ENCODE peak calls at places on chromosomes 5 and 9, in seven cellular contexts. H, I, B, S, V, Y and W are unnamed samples.

GRCh38 chr5:6510132-6510531 is 61.5 kb downstream of the UBE2QL1 start:
- DNase-seq in V (no peak), Y (no peak), H (no peak), B (no peak), S (no peak), I (no peak), W (no peak)

GRCh38 chr5:173627860-173628392 is 11.5 kb upstream of the BOD1 start:
- DNase-seq in H (no peak), B (no peak), S (no peak), Y (no peak), V (no peak), I (no peak), W (no peak)

GRCh38 chr9:90114641-90115040 is 509.8 kb downstream of the GADD45G start:
- DNase-seq in B (no peak), Y (no peak), S (no peak), H (no peak), V (no peak), I (no peak), W (peak)

GRCh38 chr5:68217476-68217984 is 2.0 kb downstream of the PIK3R1 start:
- DNase-seq in I (no peak), H (no peak), B (no peak), V (peak), Y (peak), S (no peak), W (no peak)

GRCh38 chr5:142013734-142014495 is 1.1 kb upstream of the GNPDA1 start:
- DNase-seq in B (peak), I (no peak), H (no peak), Y (peak), S (no peak), V (peak), W (no peak)

GRCh38 chr5:154395407-154396106 is 50.2 kb upstream of the SAP30L start:
- DNase-seq in V (peak), B (no peak), H (no peak), Y (no peak), I (no peak), S (no peak), W (no peak)

GRCh38 chr9:99576830-99577229 is 244.9 kb upstream of the NR4A3 start:
- DNase-seq in S (no peak), Y (no peak), V (no peak), H (no peak), I (no peak), B (no peak), W (no peak)

GRCh38 chr5:142671801-142672200 is 14.1 kb downstream of the FGF1 start:
- DNase-seq in Y (peak), B (no peak), I (no peak), S (no peak), H (no peak), V (no peak), W (peak)

GRCh38 chr5:53642006-53642405 is 81.6 kb downstream of the NDUFS4 start:
- DNase-seq in S (no peak), H (no peak), V (no peak), Y (peak), B (no peak), I (no peak), W (no peak)

GRCh38 chr9:121780641-121781040 is 129.2 kb downstream of the DAB2IP start:
- DNase-seq in Y (no peak), S (no peak), B (no peak), V (no peak), H (no peak), I (no peak), W (no peak)

GRCh38 chr5:132420706-132421272 is 51.3 kb downstream of the SLC22A5 start:
- DNase-seq in S (no peak), V (no peak), B (no peak), I (peak), H (peak), Y (no peak), W (no peak)

GRCh38 chr9:70668751-70669150 is 254.3 kb upstream of the KLF9 start:
- DNase-seq in S (no peak), I (no peak), H (no peak), Y (no peak), V (no peak), B (no peak), W (no peak)

GRCh38 chr5:10548418-10549122 is 15.3 kb upstream of the ANKRD33B start:
- DNase-seq in H (no peak), S (no peak), B (no peak), V (no peak), Y (no peak), I (no peak), W (no peak)

GRCh38 chr9:131484051-131484445 is 18.7 kb upstream of the POMT1 start:
- DNase-seq in V (peak), S (no peak), H (no peak), B (no peak), I (no peak), Y (no peak), W (no peak)

GRCh38 chr9:12906646-12907045 is 131.8 kb downstream of the LURAP1L start:
- DNase-seq in I (no peak), V (no peak), S (no peak), Y (no peak), B (no peak), H (no peak), W (no peak)

GRCh38 chr9:93064392-93065124 is 6.1 kb downstream of the SUSD3 start:
- DNase-seq in V (peak), I (peak), H (peak), B (peak), Y (no peak), S (peak), W (no peak)

GRCh38 chr5:138936-139335 is 47.0 kb downstream of the PLEKHG4B start:
- DNase-seq in V (no peak), S (no peak), I (no peak), Y (no peak), B (no peak), H (no peak), W (no peak)

GRCh38 chr5:13746026-13746425 is 198.5 kb downstream of the DNAH5 start:
- DNase-seq in S (no peak), Y (peak), I (no peak), B (no peak), H (no peak), V (no peak), W (no peak)

GRCh38 chr5:175797521-175798038 is 73.8 kb upstream of the CPLX2 start:
- DNase-seq in I (no peak), Y (no peak), H (no peak), V (no peak), S (no peak), B (no peak), W (no peak)

GRCh38 chr5:9468070-9468388 is 77.8 kb downstream of the SEMA5A start:
- DNase-seq in Y (peak), H (no peak), I (no peak), B (no peak), V (no peak), S (no peak), W (peak)

GRCh38 chr9:105063665-105064247 is 135.8 kb upstream of the ABCA1 start:
- DNase-seq in H (no peak), Y (peak), I (peak), B (peak), S (peak), V (peak), W (peak)

GRCh38 chr9:99745085-99745484 is 76.6 kb upstream of the NR4A3 start:
- DNase-seq in B (no peak), V (no peak), Y (no peak), H (no peak), S (no peak), I (no peak), W (no peak)

GRCh38 chr5:111512026-111512405 is 319 bp downstream of the STARD4 start:
- DNase-seq in H (no peak), V (no peak), Y (peak), I (no peak), B (no peak), S (no peak), W (peak)

GRCh38 chr5:55820488-55820887 is 30.7 kb upstream of the IL31RA start:
- DNase-seq in S (no peak), V (no peak), Y (peak), H (no peak), B (no peak), I (no peak), W (no peak)

GRCh38 chr5:10467281-10468198 is 25.9 kb downstream of the ROPN1L start:
- DNase-seq in Y (peak), V (no peak), I (no peak), H (no peak), B (no peak), S (no peak), W (peak)

GRCh38 chr5:152113401-152113800 is 188.8 kb upstream of the GLRA1 start:
- DNase-seq in B (peak), I (peak), V (no peak), Y (no peak), S (no peak), H (peak), W (peak)

GRCh38 chr9:37028425-37029031 is 5.5 kb downstream of the PAX5 start:
- DNase-seq in V (no peak), I (no peak), Y (no peak), S (peak), B (no peak), H (no peak), W (no peak)

GRCh38 chr5:64766105-64766504 is 2.4 kb downstream of the SREK1IP1 start:
- DNase-seq in V (no peak), B (no peak), I (no peak), H (no peak), Y (peak), S (no peak), W (no peak)

GRCh38 chr5:39415186-39415585 is 9.6 kb downstream of the DAB2 start:
- DNase-seq in I (no peak), V (no peak), Y (no peak), B (no peak), H (no peak), S (no peak), W (no peak)

GRCh38 chr9:79665383-79665782 is 93.6 kb downstream of the TLE4 start:
- DNase-seq in V (no peak), Y (no peak), I (no peak), B (no peak), S (no peak), H (no peak), W (no peak)